ENCODE peak calls at places on chromosome 12, in eight cellular contexts. F, G, S, D, I, B, V and U are unnamed samples.

GRCh38 chr12:70919597-70920035 is 922 bp downstream of the PTPRR start:
- DNase-seq in F (no peak), S (peak; percentile 32), D (no peak), B (peak; percentile 42), G (peak; percentile 6), V (no peak), I (no peak), U (no peak)

GRCh38 chr12:131112690-131113290 is 159.1 kb downstream of the ADGRD1 start:
- DNase-seq in V (peak; percentile 5), I (no peak), B (peak; percentile 83), F (no peak), S (no peak), D (no peak), G (no peak), U (no peak)

GRCh38 chr12:62700091-62700490 is 233.5 kb downstream of the MON2 start:
- DNase-seq in S (no peak), B (peak; percentile 58), G (peak; percentile 58), V (no peak), F (no peak), D (no peak), I (no peak), U (no peak)

GRCh38 chr12:82625523-82625922 is 61.2 kb upstream of the TMTC2 start:
- DNase-seq in G (no peak), I (no peak), F (no peak), D (no peak), S (peak; percentile 27), B (no peak), V (no peak), U (no peak)

GRCh38 chr12:3542156-3542555 is 51.2 kb downstream of the PRMT8 start:
- DNase-seq in F (no peak), S (no peak), G (no peak), I (no peak), B (no peak), V (no peak), D (no peak), U (no peak)

GRCh38 chr12:28026701-28027100 is 54.2 kb upstream of the PTHLH start:
- DNase-seq in G (peak; percentile 47), S (no peak), F (no peak), V (no peak), D (no peak), B (peak; percentile 42), I (no peak), U (no peak)

GRCh38 chr12:131832393-131833231 is 4.4 kb downstream of the MMP17 start:
- DNase-seq in B (peak; percentile 92), I (no peak), V (peak; percentile 67), S (no peak), D (no peak), G (no peak), F (peak; percentile 39), U (no peak)

GRCh38 chr12:18158774-18159557 is 69.0 kb upstream of the RERGL start:
- DNase-seq in B (peak; percentile 65), S (no peak), I (no peak), D (no peak), F (no peak), V (no peak), G (peak; percentile 18), U (no peak)

GRCh38 chr12:32546272-32546671 is 132.8 kb upstream of the DNM1L start:
- DNase-seq in S (no peak), B (no peak), D (no peak), F (no peak), V (no peak), G (no peak), I (no peak), U (no peak)

GRCh38 chr12:48013287-48013686 is 9.0 kb upstream of the COL2A1 start:
- DNase-seq in B (no peak), S (no peak), F (no peak), I (no peak), D (no peak), G (no peak), V (no peak), U (no peak)

GRCh38 chr12:32211066-32211768 is 104.6 kb downstream of the BICD1 start:
- DNase-seq in I (no peak), F (no peak), D (no peak), V (no peak), G (no peak), S (no peak), B (no peak), U (no peak)

GRCh38 chr12:22938323-22938722 is 313.4 kb downstream of the ETNK1 start:
- DNase-seq in G (no peak), F (no peak), B (no peak), S (no peak), V (no peak), D (no peak), I (no peak), U (no peak)

GRCh38 chr12:94172031-94172430 is 23.7 kb downstream of the PLXNC1 start:
- DNase-seq in B (peak; percentile 10), S (no peak), G (peak; percentile 28), F (no peak), V (no peak), D (no peak), I (no peak), U (no peak)

GRCh38 chr12:106118-106561 is 39.6 kb downstream of the IQSEC3 start:
- DNase-seq in I (no peak), G (no peak), D (peak; percentile 42), V (no peak), F (no peak), B (peak; percentile 7), S (no peak), U (no peak)

GRCh38 chr12:51906452-51907082 is 737 bp upstream of the ACVRL1 start:
- DNase-seq in G (no peak), S (no peak), I (no peak), V (no peak), D (no peak), F (no peak), B (no peak), U (no peak)
- H3K4me3 ChIP-seq in G (peak overlapping the region; percentile 65), S (no peak overlapping the region), I (no peak overlapping the region), V (peak overlapping the region; percentile 70), D (peak overlapping the region; percentile 77), F (peak overlapping the region; percentile 51), B (peak overlapping the region; percentile 82), U (no peak overlapping the region)

GRCh38 chr12:110279561-110279960 is 1.5 kb upstream of the ATP2A2 start:
- DNase-seq in I (no peak), V (no peak), F (no peak), D (no peak), B (no peak), S (no peak), G (no peak), U (no peak)
- H3K4me3 ChIP-seq in I (no peak overlapping the region), V (no peak overlapping the region), F (no peak overlapping the region), D (peak overlapping the region; percentile 85), B (no peak overlapping the region), S (peak overlapping the region; percentile 81), G (no peak overlapping the region), U (no peak overlapping the region)

DNA sequence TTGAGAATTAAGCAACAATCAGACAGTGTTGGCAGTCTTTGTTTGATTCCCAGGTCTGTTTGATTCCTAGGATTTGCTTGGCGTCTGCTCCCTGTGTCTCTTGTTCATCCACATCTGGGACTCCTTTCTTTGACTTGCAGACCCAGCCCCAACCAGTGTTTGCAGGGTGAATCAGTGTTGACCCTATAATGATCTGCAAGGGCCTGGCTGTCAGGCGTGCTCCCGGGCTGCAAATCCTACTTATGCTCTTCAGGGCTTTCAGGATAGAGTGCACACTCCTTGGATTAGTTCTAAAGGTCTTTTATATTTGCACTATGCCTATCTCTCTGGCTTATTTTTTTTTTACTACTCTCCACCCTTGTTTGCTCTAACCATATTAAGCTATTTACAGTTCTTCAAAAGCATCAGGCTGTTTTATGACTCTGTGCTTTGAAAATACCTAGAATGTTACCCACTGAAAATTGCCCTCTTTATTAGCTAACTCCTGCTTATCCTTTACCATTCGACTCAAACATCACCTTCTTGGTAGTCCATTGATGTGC is 4.3 kb upstream of the PRICKLE1 start:
- DNase-seq in D (no peak), B (no peak), F (no peak), V (no peak), S (no peak), I (no peak), G (no peak), U (no peak)
- H3K4me3 ChIP-seq in D (no peak overlapping the region), B (no peak overlapping the region), F (no peak overlapping the region), V (no peak overlapping the region), S (no peak overlapping the region), I (no peak overlapping the region), G (no peak overlapping the region), U (no peak overlapping the region)

DNA sequence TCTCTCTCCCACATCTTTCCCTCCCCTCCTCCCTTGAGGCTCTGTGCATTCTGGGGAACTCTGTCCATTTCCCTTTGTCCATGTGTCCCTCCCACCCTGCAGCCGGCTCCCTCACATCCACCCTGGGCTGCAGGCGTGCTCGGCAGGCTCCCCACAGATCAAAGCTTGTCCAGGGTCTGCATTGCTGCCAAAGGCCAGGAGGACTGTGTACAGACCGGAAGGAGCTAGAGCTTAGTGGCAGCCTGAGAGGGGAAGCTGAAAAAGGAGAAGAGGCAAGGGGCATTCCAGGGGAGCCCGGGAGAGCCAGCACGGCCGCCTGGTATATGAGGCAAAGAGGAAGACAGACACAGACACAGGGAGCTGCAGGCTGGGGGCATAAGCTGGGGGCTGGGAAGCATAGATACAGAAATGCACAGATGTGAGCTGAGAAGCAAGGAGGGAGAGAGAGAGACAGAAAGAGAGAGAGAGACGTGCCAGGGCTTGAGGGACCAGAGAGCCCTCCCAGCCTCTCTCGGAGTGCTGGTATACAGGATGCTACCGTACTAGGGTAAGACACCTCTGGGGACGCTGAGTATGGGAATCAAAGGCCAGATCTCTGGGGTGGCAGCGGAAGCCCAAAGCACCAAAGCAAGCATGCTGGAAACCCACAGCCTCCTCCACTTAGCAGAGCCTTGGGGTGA is 3.3 kb downstream of the CD4 start:
- DNase-seq in B (no peak), S (no peak), V (no peak), F (no peak), D (peak; percentile 32), G (peak; percentile 14), I (no peak), U (peak; percentile 76)
- H3K4me3 ChIP-seq in B (no peak overlapping the region), S (peak overlapping the region; percentile 15), V (no peak overlapping the region), F (no peak overlapping the region), D (no peak overlapping the region), G (peak overlapping the region; percentile 43), I (peak overlapping the region; percentile 25), U (peak overlapping the region; percentile 87)